ENCODE peak calls at places on chromosomes 1 and 21, in five cellular contexts. G is HS-27A, Y is cardiac fibroblast, N is T-helper 1 cell, X is NCI-H460. S is an unnamed sample.

GRCh38 chr1:17304155-17304826 is 3.7 kb upstream of the PADI4 start:
- DNase-seq in G (no peak), Y (no peak), N (no peak), X (no peak), S (no peak)

GRCh38 chr1:184096005-184096404 is 44.5 kb downstream of the TSEN15 start:
- DNase-seq in G (no peak), Y (no peak), N (no peak), X (no peak), S (no peak)

GRCh38 chr21:19648376-19648775 is 1244.8 kb upstream of the TMPRSS15 start:
- DNase-seq in G (peak; percentile 2), Y (no peak), N (no peak), X (no peak), S (no peak)

GRCh38 chr1:77378723-77379533 is 97.1 kb downstream of the AK5 start:
- DNase-seq in G (no peak), Y (no peak), N (no peak), X (no peak), S (no peak)

GRCh38 chr1:10265936-10266335 is 55.6 kb downstream of the KIF1B start:
- DNase-seq in G (no peak), Y (no peak), N (no peak), X (no peak), S (no peak)

GRCh38 chr21:36194024-36194423 is 37.4 kb downstream of the DOP1B start:
- DNase-seq in G (no peak), Y (no peak), N (no peak), X (no peak), S (no peak)

GRCh38 chr1:67468066-67468718 is 38.0 kb upstream of the SERBP1 start:
- DNase-seq in G (no peak), Y (peak; percentile 10), N (no peak), X (no peak), S (no peak)

GRCh38 chr1:91736999-91737615 is 148.8 kb downstream of the TGFBR3 start:
- DNase-seq in G (peak; percentile 92), Y (peak; percentile 92), N (no peak), X (no peak), S (peak; percentile 88)

GRCh38 chr1:10380594-10381275 is 18.1 kb upstream of the PGD start:
- DNase-seq in G (no peak), Y (peak; percentile 93), N (no peak), X (no peak), S (no peak)

GRCh38 chr1:77076759-77077158 is 142.5 kb downstream of the PIGK start:
- DNase-seq in G (no peak), Y (no peak), N (no peak), X (no peak), S (no peak)

GRCh38 chr1:156961709-156962108 is 41.3 kb downstream of the LRRC71 start:
- DNase-seq in G (no peak), Y (peak; percentile 4), N (peak; percentile 12), X (no peak), S (no peak)

GRCh38 chr1:76891931-76892330 is 24.7 kb downstream of the ST6GALNAC5 start:
- DNase-seq in G (no peak), Y (no peak), N (no peak), X (no peak), S (no peak)

GRCh38 chr21:19607983-19608668 is 1204.5 kb upstream of the TMPRSS15 start:
- DNase-seq in G (no peak), Y (no peak), N (no peak), X (no peak), S (no peak)

S was measured in LoVo.